ENCODE peak calls at places on chromosomes 13 and 19, in five cellular contexts. O is effector memory CD4-positive, alpha-beta T cell; Q is IMR-90; W is left lung; E is RWPE2. H is an unnamed sample. For H3K4me1, the result is how much of the 10 kb centered on the place peaks cover.

GRCh38 chr13:55815458-55816033 is 1325.2 kb upstream of the PRR20A start:
- DNase-seq in E (no peak), Q (no peak), W (no peak), O (no peak), H (no peak)

GRCh38 chr13:77184455-77184854 is 142.4 kb downstream of the MYCBP2 start:
- DNase-seq in W (no peak), E (no peak), O (no peak), Q (no peak), H (no peak)

GRCh38 chr19:40556953-40557530 is 19.6 kb upstream of the SHKBP1 start:
- DNase-seq in O (no peak), W (peak), E (no peak), Q (no peak), H (no peak)

GRCh38 chr19:18109731-18110671 is 12.4 kb downstream of the MAST3 start:
- DNase-seq in O (peak), Q (no peak), E (no peak), W (peak), H (peak)

GRCh38 chr19:10690351-10690781 is 10.9 kb upstream of the QTRT1 start:
- DNase-seq in O (no peak), E (no peak), Q (peak), W (no peak), H (peak)

GRCh38 chr13:87671031-87671823 is at the start of gene SLITRK5:
- DNase-seq in W (peak), E (peak), O (no peak), Q (peak), H (peak)

GRCh38 chr13:93066187-93066586 is 160.4 kb upstream of the GPC6 start:
- DNase-seq in W (no peak), E (no peak), O (no peak), Q (peak), H (peak)

GRCh38 chr19:18637644-18638630 is 1.1 kb downstream of the KLHL26 start:
- DNase-seq in O (no peak), E (no peak), Q (no peak), W (no peak), H (no peak)

GRCh38 chr19:17846146-17846545 is 1.6 kb downstream of the JAK3 start:
- DNase-seq in Q (no peak), O (peak), W (no peak), E (no peak), H (no peak)

GRCh38 chr13:107883561-107884175 is 331.7 kb downstream of the LIG4 start:
- DNase-seq in O (no peak), Q (peak), W (no peak), E (no peak), H (peak)

GRCh38 chr19:6685962-6686627 is 16.1 kb upstream of the TNFSF14 start:
- DNase-seq in O (no peak), W (no peak), Q (no peak), E (no peak), H (no peak)

GRCh38 chr19:45362291-45362690 is 8.1 kb downstream of the ERCC2 start:
- DNase-seq in E (no peak), O (no peak), W (no peak), Q (no peak), H (no peak)

GRCh38 chr13:31982124-31982523 is 49.5 kb upstream of the FRY start:
- DNase-seq in Q (no peak), O (no peak), W (no peak), E (no peak), H (no peak)

GRCh38 chr19:5558101-5558621 is 9.6 kb downstream of the TINCR start:
- DNase-seq in W (no peak), E (no peak), O (no peak), Q (no peak), H (no peak)

GRCh38 chr19:34481861-34482379 is 362 bp downstream of the WTIP start:
- DNase-seq in Q (no peak), O (no peak), W (peak), E (no peak), H (peak)

GRCh38 chr13:47480121-47480520 is 521.0 kb downstream of the SUCLA2 start:
- DNase-seq in O (no peak), Q (peak), W (no peak), E (no peak), H (peak)

GRCh38 chr19:51060336-51060735 is 4.6 kb downstream of the KLK13 start:
- DNase-seq in Q (no peak), W (no peak), O (no peak), E (no peak), H (no peak)

GRCh38 chr19:53333071-53333465 is 481 bp upstream of the ZNF845 start:
- DNase-seq in W (peak), E (no peak), O (peak), Q (no peak), H (peak)

GRCh38 chr13:31045621-31046081 is 113.2 kb downstream of the TEX26 start:
- DNase-seq in O (peak), E (peak), Q (peak), W (peak), H (peak)

GRCh38 chr13:76852991-76853390 is 33.2 kb downstream of the KCTD12 start:
- DNase-seq in W (no peak), Q (peak), E (peak), O (no peak), H (no peak)

GRCh38 chr13:43472344-43472743 is 314.4 kb downstream of the ENOX1 start:
- DNase-seq in O (no peak), E (no peak), Q (no peak), W (no peak), H (peak)
- H3K4me3 ChIP-seq in O (no peak), E (no peak), Q (no peak), W (no peak), H (no peak)

DNA sequence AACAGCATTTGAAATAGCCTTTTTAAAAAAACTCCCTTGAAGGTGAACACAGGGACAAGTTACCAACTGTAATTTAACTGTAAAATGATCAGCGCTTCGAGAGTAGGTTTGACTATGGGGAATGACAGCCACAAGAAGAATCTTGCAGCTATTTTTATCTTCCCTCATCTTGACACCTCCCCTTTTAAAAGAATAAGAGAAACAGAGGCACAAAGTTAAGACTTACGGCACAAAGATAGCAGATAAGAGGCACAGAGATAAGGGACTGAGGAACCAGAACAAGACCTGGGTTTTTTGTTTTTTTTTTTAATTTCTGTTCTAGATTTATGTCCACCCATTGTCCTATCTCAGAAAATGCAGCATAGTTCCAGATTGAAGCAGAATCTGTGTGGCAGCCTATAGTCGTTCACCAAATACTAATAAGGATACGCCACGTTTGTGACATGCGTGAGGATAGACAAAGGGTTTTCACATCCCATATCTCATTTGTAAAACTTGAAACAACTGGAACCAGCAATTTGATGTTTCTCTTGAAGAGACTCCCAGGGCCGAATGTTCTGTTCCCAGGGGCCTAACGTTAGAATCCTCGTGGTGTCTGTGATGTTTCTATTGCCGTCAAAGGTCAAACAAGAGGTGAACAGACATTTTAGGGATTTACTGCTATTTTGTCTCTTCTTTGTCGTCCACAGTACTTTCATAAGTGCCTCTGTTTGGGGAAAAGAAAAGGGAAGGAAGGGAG is 154.9 kb downstream of the DCT start:
- DNase-seq in E (no peak), O (no peak), W (no peak), Q (no peak), H (no peak)
- H3K4me1 ChIP-seq in E (under half), O (half or more), W (under half), Q (under half), H (under half)

GRCh38 chr19:343451-343931 is 1.1 kb downstream of the MIER2 start:
- DNase-seq in O (no peak), E (no peak), Q (no peak), W (peak), H (no peak)

GRCh38 chr19:342128-342455 is 2.5 kb downstream of the MIER2 start:
- DNase-seq in O (no peak), Q (no peak), E (no peak), W (peak), H (no peak)

GRCh38 chr19:343941-344624 is 513 bp downstream of the MIER2 start:
- DNase-seq in O (no peak), E (peak), W (peak), Q (no peak), H (peak)

GRCh38 chr19:341386-342127 is 3.0 kb downstream of the MIER2 start:
- DNase-seq in Q (no peak), E (no peak), O (no peak), W (peak), H (no peak)

DNA sequence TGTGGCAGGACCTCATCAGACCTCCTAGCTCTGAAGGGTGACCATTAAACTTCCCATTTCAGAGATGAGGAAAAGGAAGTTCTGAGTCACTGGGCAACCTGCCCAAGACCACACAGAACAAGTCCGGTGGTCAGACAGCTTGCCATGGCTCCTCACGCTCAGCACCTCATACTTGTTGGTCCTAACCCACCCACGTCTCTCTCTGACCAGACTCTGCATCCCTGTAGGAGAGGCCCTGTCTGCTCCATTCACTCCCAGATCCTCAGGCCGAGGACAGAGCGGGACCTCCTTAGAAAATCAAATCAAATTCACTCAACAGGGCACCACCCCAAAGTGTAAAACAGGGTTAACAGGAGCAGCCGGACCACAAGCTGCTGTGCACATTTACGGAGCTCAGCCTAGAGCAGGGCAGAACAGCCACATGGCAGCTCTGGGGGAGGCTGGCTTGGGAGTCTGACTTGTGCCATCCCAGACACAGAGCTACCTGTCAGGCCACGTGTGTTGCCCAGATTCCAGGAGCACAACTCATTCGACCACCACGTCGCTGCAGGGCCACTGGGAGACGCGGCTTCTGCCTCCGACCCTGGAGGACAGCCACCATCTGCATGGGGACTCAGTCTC is 1.7 kb downstream of the MIER2 start:
- DNase-seq in Q (peak), W (peak), O (no peak), E (peak), H (peak)
- H3K4me3 ChIP-seq in Q (peak), W (peak), O (no peak), E (peak), H (peak)

GRCh38 chr13:51323824-51324511 is 15.5 kb upstream of the SERPINE3 start:
- DNase-seq in W (no peak), O (no peak), E (no peak), Q (no peak), H (no peak)
- H3K4me1 ChIP-seq in W (under half), O (under half), E (under half), Q (under half), H (under half)

GRCh38 chr13:20703785-20704458 is 423 bp downstream of the IL17D start:
- DNase-seq in Q (peak), W (peak), E (no peak), O (peak), H (peak)
- H3K4me3 ChIP-seq in Q (peak), W (peak), E (peak), O (no peak), H (peak)

GRCh38 chr13:59829690-59830089 is 334.0 kb downstream of the DIAPH3 start:
- DNase-seq in O (no peak), Q (peak), E (no peak), W (no peak), H (no peak)

GRCh38 chr13:59834801-59835200 is 328.9 kb downstream of the DIAPH3 start:
- DNase-seq in W (no peak), Q (peak), E (no peak), O (no peak), H (no peak)

GRCh38 chr13:59837101-59837500 is 326.6 kb downstream of the DIAPH3 start:
- DNase-seq in O (no peak), Q (no peak), W (no peak), E (no peak), H (no peak)

GRCh38 chr13:59835569-59835968 is 328.2 kb downstream of the DIAPH3 start:
- DNase-seq in O (no peak), W (no peak), Q (no peak), E (no peak), H (no peak)
- H3K4me1 ChIP-seq in O (under half), W (under half), Q (under half), E (under half), H (under half)

GRCh38 chr19:35510626-35510964 is 2.9 kb downstream of the DMKN start:
- DNase-seq in O (no peak), E (no peak), W (no peak), Q (no peak), H (no peak)
- H3K4me3 ChIP-seq in O (peak), E (peak), W (no peak), Q (peak), H (no peak)

DNA sequence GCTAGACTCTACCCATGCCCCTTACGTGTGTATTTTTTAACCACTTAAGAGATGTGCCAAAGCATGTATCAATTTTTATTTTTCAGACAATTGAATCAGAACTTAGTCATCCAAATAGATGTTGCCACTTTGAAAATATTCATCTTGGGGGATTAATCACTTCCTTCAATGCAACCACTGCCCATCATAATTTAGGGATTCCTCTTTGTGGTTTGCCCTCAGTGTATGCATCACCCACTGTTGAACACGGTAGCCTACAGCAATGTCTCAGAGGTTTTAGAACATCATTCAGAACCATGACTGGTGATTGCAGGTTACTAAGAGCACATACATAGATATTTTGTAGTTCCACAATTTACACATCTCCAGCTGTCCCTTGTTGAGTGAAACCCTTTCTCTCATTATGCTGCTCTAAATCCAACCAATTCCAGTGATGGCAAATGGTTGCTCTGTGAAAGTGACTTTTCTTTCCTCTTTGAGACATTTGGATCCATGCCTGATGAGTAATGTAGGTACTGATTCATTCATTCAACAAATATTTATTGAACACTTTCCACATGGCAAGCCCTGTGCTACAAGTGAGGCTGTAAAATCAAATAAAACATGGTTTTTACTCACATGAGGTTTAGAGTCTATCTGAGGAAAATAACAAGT is 60.6 kb upstream of the SERP2 start:
- DNase-seq in W (no peak), Q (peak), E (no peak), O (no peak), H (peak)
- H3K4me1 ChIP-seq in W (under half), Q (under half), E (under half), O (under half), H (under half)

H was measured in adipocyte.